ENCODE peak calls at places on chromosome 1, in ten cellular contexts. G is stomach, A is SK-N-SH, V is ovary, E is tibial nerve, F is suprapubic skin, D is transverse colon, P is sigmoid colon, T is GM12878, B is K562. J is an unnamed sample. For H3K27me3, the result is how much of the 10 kb centered on the place peaks cover.

GRCh38 chr1:226568077-226568831 is 19.7 kb downstream of the STUM start:
- DNase-seq in G (no peak), A (peak), V (no peak), E (no peak), F (peak), D (no peak), P (peak), T (no peak), B (peak), J (no peak)

GRCh38 chr1:7432896-7433380 is 338.2 kb upstream of the VAMP3 start:
- DNase-seq in G (no peak), A (no peak), V (no peak), E (no peak), F (no peak), D (no peak), P (no peak), T (no peak), B (no peak), J (no peak)

GRCh38 chr1:205356424-205357151 is at the start of gene KLHDC8A:
- DNase-seq in G (no peak), A (no peak), V (peak), E (no peak), F (no peak), D (no peak), P (no peak), T (no peak), B (no peak), J (no peak)

GRCh38 chr1:208036177-208036808 is 125.4 kb upstream of the CD34 start:
- DNase-seq in G (no peak), A (peak), V (no peak), E (no peak), F (no peak), D (no peak), P (no peak), T (no peak), B (peak), J (no peak)

GRCh38 chr1:201903135-201903534 is 14.4 kb downstream of the SHISA4 start:
- DNase-seq in G (no peak), A (no peak), V (peak), E (peak), F (no peak), D (peak), P (peak), T (no peak), B (no peak), J (no peak)

GRCh38 chr1:76073471-76073870 is 1.1 kb upstream of the ST6GALNAC3 start:
- DNase-seq in G (no peak), A (no peak), V (no peak), E (no peak), F (no peak), D (no peak), P (no peak), T (no peak), B (no peak), J (no peak)

GRCh38 chr1:25661043-25661807 is 44.6 kb downstream of the MAN1C1 start:
- DNase-seq in G (peak), A (no peak), V (no peak), E (no peak), F (no peak), D (no peak), P (no peak), T (no peak), B (no peak), J (no peak)

GRCh38 chr1:8015036-8015808 is 10.9 kb downstream of the ERRFI1 start:
- DNase-seq in G (no peak), A (peak), V (peak), E (peak), F (no peak), D (peak), P (no peak), T (peak), B (peak), J (no peak)

GRCh38 chr1:7388488-7389185 is 382.5 kb upstream of the VAMP3 start:
- DNase-seq in G (peak), A (peak), V (peak), E (no peak), F (peak), D (no peak), P (peak), T (no peak), B (no peak), J (peak)

GRCh38 chr1:228795578-228795977 is 60.3 kb downstream of the RHOU start:
- DNase-seq in G (no peak), A (no peak), V (no peak), E (no peak), F (no peak), D (no peak), P (peak), T (no peak), B (no peak), J (no peak)

GRCh38 chr1:228792601-228793000 is 57.3 kb downstream of the RHOU start:
- DNase-seq in G (no peak), A (no peak), V (no peak), E (no peak), F (no peak), D (no peak), P (no peak), T (no peak), B (no peak), J (no peak)

GRCh38 chr1:228793032-228793431 is 57.8 kb downstream of the RHOU start:
- DNase-seq in G (no peak), A (no peak), V (no peak), E (no peak), F (no peak), D (no peak), P (no peak), T (no peak), B (no peak), J (no peak)

GRCh38 chr1:228794810-228795209 is 59.5 kb downstream of the RHOU start:
- DNase-seq in G (no peak), A (no peak), V (no peak), E (no peak), F (no peak), D (no peak), P (no peak), T (peak), B (no peak), J (no peak)

DNA sequence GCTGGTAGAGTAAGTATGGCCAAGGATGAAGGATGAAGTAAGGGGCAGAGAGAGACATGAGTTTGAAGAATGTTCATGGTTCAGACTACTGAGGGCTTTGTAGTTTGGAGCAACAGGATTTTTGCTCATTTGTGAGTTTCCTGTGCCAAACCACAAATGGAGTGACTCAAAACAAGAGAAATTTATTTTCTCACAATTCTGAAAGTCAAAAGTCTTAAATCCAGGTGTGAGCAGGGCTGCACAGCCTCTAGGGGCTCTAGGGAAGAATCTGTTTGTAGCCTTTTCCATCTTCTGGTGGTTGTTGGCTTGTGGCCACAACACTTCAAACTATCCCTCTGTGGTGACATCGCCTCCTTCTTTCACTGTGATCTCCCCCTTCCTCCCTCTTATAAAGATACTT is 58.9 kb downstream of the RHOU start:
- DNase-seq in G (no peak), A (no peak), V (no peak), E (no peak), F (no peak), D (no peak), P (no peak), T (peak), B (no peak), J (no peak)
- TF ChIP-seq EP300 in G (no peak), A (no peak), V (no peak), E (no peak), F (no peak), D (no peak), P (no peak), T (no peak), B (no peak), J (no peak)

DNA sequence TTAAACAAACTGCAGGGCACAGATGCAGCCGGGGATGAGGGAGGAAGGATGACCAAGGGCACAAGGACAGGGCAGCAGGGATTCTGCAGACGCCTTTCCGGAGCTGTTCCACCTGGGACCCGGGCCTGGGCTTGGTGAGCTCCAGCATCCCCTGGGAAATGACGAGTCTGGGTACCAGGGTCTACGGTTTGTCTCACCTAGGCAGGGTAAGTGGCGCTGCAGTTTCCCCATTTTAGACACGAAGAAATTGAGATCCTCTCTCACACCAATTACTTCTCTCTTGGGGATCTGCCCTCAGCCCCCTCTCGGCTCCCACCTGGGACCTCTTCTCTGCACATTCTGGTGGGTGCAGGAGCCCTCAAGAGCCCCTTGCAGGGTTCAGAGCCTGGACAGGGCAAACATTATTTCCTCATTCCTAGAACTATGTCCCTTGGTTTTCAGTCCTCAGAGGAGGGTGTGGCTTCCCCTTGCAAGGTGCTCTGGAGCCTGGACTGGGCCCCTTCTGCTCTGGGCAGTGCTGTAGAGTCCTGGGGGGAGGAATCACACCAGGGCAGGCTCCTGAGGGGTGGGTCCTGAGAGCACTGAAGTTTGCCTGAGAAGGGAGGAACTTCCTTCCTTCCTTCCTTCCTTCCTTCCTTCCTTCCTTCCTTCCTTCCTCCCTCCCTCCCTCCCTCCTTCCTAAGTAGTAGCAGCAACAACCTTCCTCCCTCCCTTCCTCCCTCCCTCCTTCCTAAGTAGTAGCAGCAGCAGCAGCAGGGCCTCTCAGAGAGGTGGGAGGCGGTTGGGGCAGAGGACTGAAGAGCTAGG is 16.0 kb downstream of the RAP1GAP start:
- DNase-seq in G (no peak), A (no peak), V (no peak), E (no peak), F (no peak), D (no peak), P (no peak), T (no peak), B (no peak), J (no peak)
- H3K27me3 ChIP-seq in G (under half), A (under half), V (under half), E (under half), F (under half), D (under half), P (under half), T (under half), B (under half), J (under half)

GRCh38 chr1:176701151-176701866 is 238.3 kb downstream of the PAPPA2 start:
- DNase-seq in G (no peak), A (no peak), V (no peak), E (no peak), F (no peak), D (no peak), P (no peak), T (no peak), B (no peak), J (no peak)
- H3K4me3 ChIP-seq in G (no peak), A (no peak), V (no peak), E (no peak), F (no peak), D (no peak), P (no peak), T (no peak), B (no peak), J (no peak)

DNA sequence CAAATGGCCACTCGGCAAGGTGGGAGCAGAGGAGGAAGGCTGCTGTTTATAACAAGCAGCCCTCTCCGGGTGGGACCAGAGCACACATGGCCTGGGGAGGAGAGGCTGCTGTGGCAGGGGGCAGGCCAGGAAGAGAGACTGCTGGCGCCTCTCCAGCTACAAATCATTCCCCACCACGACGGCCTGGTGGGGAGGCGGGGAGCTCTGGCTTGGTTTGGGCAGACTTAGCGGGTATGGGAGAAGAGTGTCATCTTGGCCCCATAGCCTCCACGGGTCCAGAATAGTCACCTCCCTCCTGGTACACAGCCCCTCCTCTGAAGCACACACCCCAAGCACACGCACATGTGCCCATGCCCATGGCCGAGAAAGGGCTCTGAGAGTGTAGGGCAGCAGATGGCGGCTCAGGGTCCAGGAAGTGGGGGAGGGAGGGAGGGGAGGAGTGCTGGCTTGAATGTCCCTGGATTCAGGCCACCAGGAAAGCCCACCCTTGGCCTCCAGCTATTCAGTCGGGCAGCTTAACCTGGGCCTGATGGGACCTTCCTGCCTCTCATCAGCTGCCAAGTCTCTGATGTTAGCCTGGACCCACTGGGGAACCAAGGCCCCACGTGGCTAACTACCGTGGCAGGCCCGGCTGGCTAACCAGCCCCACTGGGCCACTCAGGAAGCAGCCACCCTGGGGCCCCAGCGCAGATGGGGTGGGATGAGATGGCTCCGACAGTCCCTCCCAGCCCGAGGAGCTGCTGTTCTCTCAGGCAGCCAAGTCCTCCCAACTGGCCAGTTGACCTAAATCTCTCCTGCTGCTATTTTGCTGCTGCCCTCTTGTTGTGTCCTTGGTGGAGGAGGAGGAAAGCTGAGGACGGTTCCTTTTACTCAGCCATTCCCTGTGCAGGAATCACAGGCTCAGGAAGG is 10.9 kb downstream of the LRP8 start:
- DNase-seq in G (no peak), A (peak), V (no peak), E (no peak), F (no peak), D (no peak), P (no peak), T (no peak), B (peak), J (no peak)
- TF ChIP-seq EP300 in G (no peak), A (no peak), V (no peak), E (no peak), F (no peak), D (no peak), P (no peak), T (no peak), B (no peak), J (no peak)

DNA sequence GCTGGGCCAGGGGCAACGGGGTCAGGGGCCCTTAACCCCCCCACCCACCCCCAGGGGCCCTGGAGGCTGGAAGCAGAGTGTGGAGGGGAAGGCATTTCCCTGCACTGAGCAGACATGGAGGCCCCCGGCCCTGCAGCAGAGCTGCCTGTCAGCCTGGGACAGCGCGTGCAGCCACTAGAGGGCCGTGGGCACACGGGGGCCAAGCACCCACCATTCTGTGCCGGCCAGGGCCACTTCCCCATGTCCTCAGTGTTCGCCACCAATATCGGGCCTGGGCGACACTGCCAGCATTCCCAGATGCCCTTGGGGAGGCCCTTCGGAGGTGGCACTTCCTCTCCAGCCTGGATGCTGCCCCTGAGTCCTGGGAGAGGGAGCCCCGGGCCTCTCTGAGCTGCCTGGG is 23.2 kb upstream of the ARHGEF16 start:
- DNase-seq in G (no peak), A (peak), V (no peak), E (no peak), F (no peak), D (no peak), P (no peak), T (no peak), B (peak), J (no peak)
- H3K27me3 ChIP-seq in G (under half), A (under half), V (under half), E (under half), F (under half), D (under half), P (under half), T (under half), B (under half), J (under half)

DNA sequence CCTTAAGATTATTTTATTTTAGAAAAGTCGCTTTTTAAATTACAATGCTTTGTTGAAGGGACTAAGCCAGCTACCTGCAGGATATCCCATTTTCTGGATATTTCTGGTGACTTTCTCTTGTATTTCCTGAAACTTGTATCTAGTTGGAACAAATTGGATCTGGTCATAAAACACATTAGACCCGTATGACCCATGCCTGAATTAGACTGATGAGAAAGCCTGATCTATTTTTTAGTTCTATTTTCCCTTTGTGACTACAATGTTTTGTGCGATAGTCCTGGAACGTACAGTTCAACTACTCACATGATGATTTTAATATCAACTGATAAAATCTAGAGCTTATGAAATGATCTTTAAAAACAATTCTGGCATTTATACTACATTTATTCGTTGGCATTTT is 151.8 kb downstream of the RHOU start:
- DNase-seq in G (no peak), A (no peak), V (no peak), E (no peak), F (no peak), D (no peak), P (no peak), T (no peak), B (no peak), J (no peak)
- H3K4me3 ChIP-seq in G (no peak), A (no peak), V (no peak), E (no peak), F (no peak), D (no peak), P (no peak), T (no peak), B (no peak), J (no peak)